ENCODE peak calls at places on chromosomes 7 and 10, in six cellular contexts. A is A549, T is HCT116, N is HFFc6, V is GM13977, I is type B pancreatic cell. J is an unnamed sample.

GRCh38 chr10:70379581-70380176 is 2.7 kb downstream of the LRRC20 start:
- DNase-seq in A (no peak), T (no peak), N (no peak), V (peak; percentile 54), I (no peak), J (no peak)

GRCh38 chr10:15439381-15439837 is 68.3 kb upstream of the FAM171A1 start:
- DNase-seq in A (no peak), T (no peak), N (no peak), V (no peak), I (no peak), J (no peak)

GRCh38 chr10:27699778-27700177 is 45.8 kb downstream of the MKX start:
- DNase-seq in A (no peak), T (no peak), N (no peak), V (no peak), I (no peak), J (no peak)

GRCh38 chr7:47648301-47648900 is 66.5 kb upstream of the TNS3 start:
- DNase-seq in A (no peak), T (no peak), N (no peak), V (no peak), I (no peak), J (no peak)

GRCh38 chr7:82562716-82563404 is 119.3 kb upstream of the CACNA2D1 start:
- DNase-seq in A (no peak), T (no peak), N (peak; percentile 58), V (no peak), I (no peak), J (no peak)

GRCh38 chr10:35335133-35335532 is 1.2 kb upstream of the CCNY start:
- DNase-seq in A (no peak), T (no peak), N (no peak), V (no peak), I (no peak), J (no peak)

GRCh38 chr10:48658889-48659269 is 25.8 kb upstream of the WDFY4 start:
- DNase-seq in A (no peak), T (no peak), N (no peak), V (no peak), I (no peak), J (no peak)

GRCh38 chr7:97009753-97010732 is 4.7 kb downstream of the DLX6 start:
- DNase-seq in A (no peak), T (no peak), N (no peak), V (no peak), I (no peak), J (no peak)

GRCh38 chr10:613661-614340 is 75.7 kb downstream of the DIP2C start:
- DNase-seq in A (no peak), T (no peak), N (no peak), V (no peak), I (no peak), J (no peak)

GRCh38 chr7:516606-517456 is 2.8 kb downstream of the PDGFA start:
- DNase-seq in A (peak; percentile 62), T (no peak), N (peak; percentile 75), V (no peak), I (no peak), J (peak; percentile 67)
- TF ChIP-seq CTCF in A (no peak), T (no peak), N (no peak), V (no peak), I (no peak), J (no peak)

GRCh38 chr10:92080244-92080643 is 156.7 kb downstream of the BTAF1 start:
- DNase-seq in A (no peak), T (no peak), N (no peak), V (no peak), I (no peak), J (no peak)
- TF ChIP-seq CTCF in A (no peak), T (no peak), N (no peak), V (no peak), I (no peak), J (no peak)

DNA sequence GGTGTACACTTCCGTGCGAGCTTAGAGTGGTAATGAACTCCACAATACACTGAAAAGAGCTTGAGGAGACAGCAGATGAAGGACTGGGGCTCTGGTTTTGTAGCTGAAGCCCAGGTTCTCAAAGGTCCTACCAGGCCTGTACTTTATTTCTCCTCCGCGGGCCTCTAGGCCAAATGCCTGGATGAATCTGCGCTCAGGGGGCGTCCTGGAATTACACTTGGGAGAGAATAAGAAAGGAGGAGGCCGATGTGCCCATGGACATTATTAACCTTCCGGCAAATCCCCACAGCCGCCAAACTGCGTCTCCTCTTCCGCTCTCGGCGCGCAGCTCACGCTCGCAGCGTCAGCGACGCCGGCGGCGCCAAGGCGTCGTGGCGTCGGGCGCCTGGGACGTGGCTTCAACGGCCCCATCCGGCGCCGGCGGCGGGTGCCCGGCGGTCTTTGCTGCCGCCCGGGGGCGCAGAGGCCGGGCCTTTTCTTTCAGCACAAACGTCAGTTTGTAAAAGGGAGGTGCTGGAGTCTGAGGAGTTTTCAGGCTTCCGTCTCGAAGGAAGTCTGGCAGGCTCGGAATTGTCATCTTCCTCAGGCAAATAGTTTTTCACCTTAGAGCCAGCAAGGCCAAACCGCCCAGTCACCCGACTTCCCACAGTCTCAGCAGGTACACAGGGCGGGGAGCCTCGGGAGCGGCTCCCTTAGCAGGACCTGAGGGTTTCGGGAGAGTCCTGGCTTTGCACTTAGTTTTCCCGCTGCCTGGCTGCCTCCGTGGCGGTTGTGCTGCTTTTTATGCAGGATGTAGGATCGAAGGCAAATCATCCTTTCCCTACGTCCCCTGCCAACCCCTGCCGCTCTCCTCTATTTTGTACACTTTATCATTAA is at the start of gene CCDC7:
- DNase-seq in A (peak; percentile 57), T (peak; percentile 67), N (peak; percentile 77), V (peak; percentile 87), I (peak; percentile 84), J (peak; percentile 84)
- TF ChIP-seq CTCF in A (peak; percentile 56), T (no peak), N (peak; percentile 75), V (peak; percentile 60), I (peak; percentile 56), J (peak; percentile 38)

GRCh38 chr7:157787275-157787701 is 450.5 kb downstream of the DNAJB6 start:
- DNase-seq in A (no peak), T (no peak), N (no peak), V (no peak), I (no peak), J (no peak)

GRCh38 chr7:157785021-157785441 is 448.2 kb downstream of the DNAJB6 start:
- DNase-seq in A (no peak), T (no peak), N (no peak), V (no peak), I (no peak), J (no peak)

GRCh38 chr7:157784114-157784835 is 447.5 kb downstream of the DNAJB6 start:
- DNase-seq in A (no peak), T (no peak), N (no peak), V (no peak), I (no peak), J (no peak)

GRCh38 chr7:157786375-157787274 is 449.8 kb downstream of the DNAJB6 start:
- DNase-seq in A (no peak), T (no peak), N (no peak), V (no peak), I (no peak), J (no peak)

GRCh38 chr7:157785486-157786186 is 448.8 kb downstream of the DNAJB6 start:
- DNase-seq in A (no peak), T (no peak), N (no peak), V (no peak), I (no peak), J (no peak)
- TF ChIP-seq CTCF in A (no peak), T (no peak), N (no peak), V (no peak), I (no peak), J (no peak)

GRCh38 chr7:69598081-69598486 is at the start of gene AUTS2:
- DNase-seq in A (peak; percentile 88), T (no peak), N (no peak), V (peak; percentile 98), I (peak; percentile 94), J (no peak)

GRCh38 chr7:69602522-69602921 is 4.2 kb downstream of the AUTS2 start:
- DNase-seq in A (no peak), T (no peak), N (no peak), V (no peak), I (no peak), J (no peak)

GRCh38 chr7:69599211-69599878 is 1.1 kb downstream of the AUTS2 start:
- DNase-seq in A (peak; percentile 20), T (no peak), N (no peak), V (peak; percentile 52), I (peak; percentile 73), J (no peak)

GRCh38 chr7:69598487-69599148 is 343 bp downstream of the AUTS2 start:
- DNase-seq in A (peak; percentile 33), T (no peak), N (no peak), V (peak; percentile 66), I (peak; percentile 70), J (peak; percentile 0)

GRCh38 chr7:69599879-69600764 is 1.8 kb downstream of the AUTS2 start:
- DNase-seq in A (no peak), T (no peak), N (no peak), V (peak; percentile 38), I (no peak), J (no peak)
- TF ChIP-seq CTCF in A (no peak), T (no peak), N (no peak), V (no peak), I (no peak), J (no peak)

DNA sequence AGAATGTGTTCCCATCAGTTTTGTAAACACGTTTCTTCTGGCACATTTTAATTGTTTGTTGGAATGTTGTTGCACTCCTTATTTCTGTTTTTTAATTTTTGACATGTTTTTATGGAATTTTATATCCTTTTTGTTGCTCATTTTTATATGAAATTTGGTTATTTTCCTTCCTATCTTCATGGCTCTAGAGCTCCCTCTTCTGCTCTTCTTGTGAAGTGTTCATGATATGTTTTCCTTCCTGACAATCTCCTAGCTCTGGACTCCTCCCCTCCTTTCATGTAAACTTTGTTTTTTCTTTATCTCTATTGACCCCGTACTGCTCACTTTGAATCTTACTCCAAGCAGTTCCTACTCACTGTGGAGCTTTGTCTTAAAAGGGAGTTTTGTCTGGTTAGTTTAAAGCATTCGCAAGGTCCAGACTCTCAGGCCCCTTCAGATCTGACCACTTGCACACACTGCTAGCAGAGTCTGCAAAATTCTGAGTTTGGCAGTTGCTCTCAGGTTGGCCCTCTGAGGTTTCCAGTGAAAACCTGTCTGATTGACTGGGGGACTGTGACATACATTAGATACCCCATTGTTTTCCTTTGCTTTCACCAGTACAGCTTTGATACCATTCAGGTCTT is 149.4 kb downstream of the XPNPEP1 start:
- DNase-seq in A (peak; percentile 7), T (peak; percentile 16), N (peak; percentile 47), V (peak; percentile 27), I (no peak), J (no peak)
- TF ChIP-seq CTCF in A (peak; percentile 60), T (peak; percentile 83), N (peak; percentile 79), V (peak; percentile 51), I (peak; percentile 86), J (peak; percentile 26)

J was measured in Calu3.